ENCODE peak calls at places on chromosomes 1 and 21, in four cellular contexts. G is transverse colon, B is cardiac fibroblast, R is lower leg skin. F is an unnamed sample.
A peak's percentile ranks its signal among the peaks of the same experiment; 100 is the strongest.

GRCh38 chr1:213138391-213138790 is 87.3 kb downstream of the RPS6KC1 start:
- DNase-seq in R (no peak), B (no peak), G (no peak), F (no peak)

GRCh38 chr1:11757047-11757446 is 4.9 kb upstream of the C1orf167 start:
- DNase-seq in R (no peak), G (no peak), B (no peak), F (no peak)

GRCh38 chr1:234544094-234544579 is 65.2 kb upstream of the TARBP1 start:
- DNase-seq in G (peak; percentile 76), B (peak; percentile 96), R (peak; percentile 81), F (peak; percentile 96)

GRCh38 chr1:40155910-40156309 is 5.3 kb upstream of the RLF start:
- DNase-seq in R (no peak), B (no peak), G (no peak), F (no peak)

GRCh38 chr1:37448185-37448584 is 26.2 kb upstream of the ZC3H12A start:
- DNase-seq in B (no peak), G (no peak), R (no peak), F (no peak)

GRCh38 chr1:43372172-43372571 is 4.4 kb upstream of the ELOVL1 start:
- DNase-seq in B (peak; percentile 31), G (no peak), R (no peak), F (no peak)

GRCh38 chr1:185536165-185536920 is 197.8 kb upstream of the HMCN1 start:
- DNase-seq in B (no peak), G (no peak), R (no peak), F (no peak)

GRCh38 chr21:16570196-16570595 is 840.4 kb downstream of the USP25 start:
- DNase-seq in R (no peak), B (peak; percentile 45), G (no peak), F (no peak)

GRCh38 chr1:230037261-230037660 is 29.8 kb upstream of the GALNT2 start:
- DNase-seq in B (no peak), R (no peak), G (no peak), F (no peak)

GRCh38 chr1:245348626-245349025 is 193.8 kb downstream of the KIF26B start:
- DNase-seq in G (no peak), B (no peak), R (no peak), F (no peak)

GRCh38 chr1:111116496-111116895 is 23.4 kb downstream of the DRAM2 start:
- DNase-seq in R (no peak), G (no peak), B (no peak), F (no peak)

GRCh38 chr21:36232641-36233040 is 76.0 kb downstream of the DOP1B start:
- DNase-seq in G (no peak), R (peak; percentile 49), B (no peak), F (no peak)

GRCh38 chr1:156516821-156517220 is 16.2 kb upstream of the MEF2D start:
- DNase-seq in B (no peak), G (peak; percentile 0), R (no peak), F (no peak)

GRCh38 chr1:63073530-63074306 is 248.6 kb upstream of the FOXD3 start:
- DNase-seq in B (no peak), G (no peak), R (no peak), F (no peak)

GRCh38 chr1:23372481-23372880 is 2.8 kb upstream of the ZNF436 start:
- DNase-seq in G (no peak), R (no peak), B (no peak), F (no peak)

GRCh38 chr21:16196521-16197208 is 466.9 kb downstream of the USP25 start:
- DNase-seq in R (no peak), G (no peak), B (peak; percentile 60), F (no peak)

GRCh38 chr1:63824386-63824898 is 50.6 kb downstream of the ROR1 start:
- DNase-seq in B (peak; percentile 36), G (no peak), R (no peak), F (no peak)

GRCh38 chr1:156740307-156740678 is 595 bp downstream of the MRPL24 start:
- DNase-seq in R (peak; percentile 42), G (no peak), B (peak; percentile 23), F (no peak)

DNA sequence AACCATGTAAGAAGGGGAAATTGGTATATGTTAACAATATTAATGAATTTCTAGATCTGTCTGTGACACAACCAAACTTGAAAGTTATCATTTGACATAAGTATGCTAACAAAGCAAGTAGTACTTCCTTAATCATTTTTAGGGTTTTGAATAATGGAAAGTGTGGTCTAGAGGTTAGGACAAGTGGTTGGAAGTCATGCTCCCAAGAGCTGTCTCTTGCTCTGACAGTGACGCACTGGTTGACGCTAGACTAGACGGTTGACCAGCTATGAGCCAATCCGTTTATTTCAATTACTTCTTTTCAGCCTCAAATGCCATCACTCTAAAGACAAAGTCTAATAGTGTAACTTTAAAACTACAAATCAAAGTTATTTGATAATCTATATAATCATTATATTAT is 20.7 kb upstream of the RGS1 start:
- DNase-seq in B (no peak), R (no peak), G (no peak), F (no peak)
- H3K4me3 ChIP-seq in B (no peak overlapping the region), R (no peak overlapping the region), G (no peak overlapping the region), F (no peak overlapping the region)

GRCh38 chr1:41368801-41369200 is 7.6 kb downstream of the FOXO6 start:
- DNase-seq in R (no peak), G (no peak), B (no peak), F (no peak)
- H3K4me3 ChIP-seq in R (no peak overlapping the region), G (no peak overlapping the region), B (no peak overlapping the region), F (no peak overlapping the region)

GRCh38 chr1:165896277-165896676 is 68.9 kb downstream of the UCK2 start:
- DNase-seq in B (peak; percentile 97), R (no peak), G (no peak), F (peak; percentile 95)
- H3K4me3 ChIP-seq in B (no peak overlapping the region), R (no peak overlapping the region), G (no peak overlapping the region), F (no peak overlapping the region)

DNA sequence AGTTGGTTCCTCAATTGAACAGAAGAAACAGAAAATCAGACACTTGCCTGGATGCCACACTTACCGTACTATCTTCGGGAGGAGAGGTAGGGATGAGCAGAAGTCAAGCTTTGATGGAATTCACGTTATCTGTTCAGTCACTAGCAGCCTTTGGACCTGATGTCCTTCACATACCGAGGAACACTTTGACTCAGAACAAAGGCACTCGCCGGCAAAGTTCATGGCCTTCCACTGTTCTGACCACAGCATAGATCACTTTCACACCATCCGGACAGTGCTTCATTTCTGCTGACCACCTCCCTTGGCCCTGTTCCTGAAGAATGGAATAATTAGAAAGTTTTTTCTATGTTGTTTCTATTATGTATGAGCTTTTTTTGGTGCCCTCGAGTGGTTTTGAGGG is 96.8 kb downstream of the LPAR3 start:
- DNase-seq in B (no peak), G (no peak), R (no peak), F (no peak)
- H3K4me3 ChIP-seq in B (no peak overlapping the region), G (no peak overlapping the region), R (no peak overlapping the region), F (no peak overlapping the region)

F was measured in brain microvascular endothelial cell.